ENCODE peak calls at places on chromosomes 12 and 14, in eight cellular contexts. L is body of pancreas, P is gastrocnemius medialis, N is OCI-LY7, Y is RWPE2, E is psoas muscle, C is fibroblast of lung, W is heart right ventricle. K is an unnamed sample. For H3K36me3 and H3K9me3, the result is how much of the 10 kb centered on the place peaks cover.

GRCh38 chr12:93766802-93767523 is 89.8 kb downstream of the CRADD start:
- DNase-seq in Y (no peak), E (no peak), L (peak), C (peak), P (peak), N (no peak), W (peak), K (peak)

GRCh38 chr14:61934385-61934784 is 172.2 kb downstream of the SNAPC1 start:
- DNase-seq in L (no peak), Y (no peak), P (no peak), C (peak), N (no peak), E (no peak), W (no peak), K (no peak)

GRCh38 chr12:110075880-110076279 is 27.6 kb upstream of the C12orf76 start:
- DNase-seq in L (no peak), P (no peak), W (no peak), C (no peak), N (no peak), Y (no peak), E (no peak), K (no peak)

GRCh38 chr14:101199028-101199770 is 295.7 kb upstream of the RTL1 start:
- DNase-seq in E (peak), W (no peak), L (no peak), Y (peak), C (no peak), N (no peak), P (no peak), K (no peak)

GRCh38 chr12:19641235-19642080 is 202.2 kb downstream of the AEBP2 start:
- DNase-seq in P (no peak), C (peak), Y (no peak), N (no peak), E (no peak), L (peak), W (no peak), K (no peak)

GRCh38 chr14:49586673-49587460 is 687 bp upstream of the RPS29 start:
- DNase-seq in N (peak), C (peak), P (no peak), L (no peak), Y (no peak), W (no peak), E (no peak), K (peak)

GRCh38 chr12:131028587-131029338 is 75.1 kb downstream of the ADGRD1 start:
- DNase-seq in Y (no peak), C (no peak), N (no peak), E (no peak), W (no peak), L (no peak), P (peak), K (no peak)

GRCh38 chr14:64636208-64636979 is 67.8 kb upstream of the PLEKHG3 start:
- DNase-seq in W (peak), C (peak), Y (peak), N (peak), L (peak), E (peak), P (peak), K (peak)

GRCh38 chr12:64145226-64145625 is 76.9 kb downstream of the KICS2 start:
- DNase-seq in Y (no peak), E (no peak), N (no peak), C (no peak), P (no peak), L (no peak), W (no peak), K (no peak)

GRCh38 chr14:94801225-94801624 is 31.3 kb upstream of the GSC start:
- DNase-seq in L (no peak), C (no peak), E (no peak), Y (peak), P (no peak), N (no peak), W (no peak), K (no peak)

GRCh38 chr14:101219896-101220703 is 316.6 kb upstream of the RTL1 start:
- DNase-seq in W (no peak), Y (no peak), C (no peak), N (no peak), P (no peak), L (no peak), E (peak), K (no peak)

GRCh38 chr12:111664961-111665865 is 20.5 kb downstream of the BRAP start:
- DNase-seq in N (no peak), E (no peak), W (no peak), C (no peak), P (no peak), Y (no peak), L (no peak), K (no peak)

GRCh38 chr14:50972734-50973133 is 28.5 kb upstream of the PYGL start:
- DNase-seq in C (no peak), W (no peak), P (no peak), Y (no peak), E (no peak), L (no peak), N (no peak), K (no peak)

GRCh38 chr12:54948171-54948570 is 36.4 kb downstream of the TESPA1 start:
- DNase-seq in L (no peak), P (no peak), W (no peak), E (no peak), C (no peak), Y (no peak), N (no peak), K (no peak)

GRCh38 chr12:2753536-2753935 is 41.2 kb upstream of the FKBP4 start:
- DNase-seq in N (no peak), P (no peak), Y (no peak), W (no peak), C (no peak), L (no peak), E (no peak), K (no peak)

GRCh38 chr14:95359974-95360826 is 40.5 kb upstream of the CLMN start:
- DNase-seq in C (peak), Y (no peak), P (no peak), L (peak), N (no peak), E (no peak), W (no peak), K (no peak)

GRCh38 chr14:93042968-93043940 is 72.5 kb downstream of the ITPK1 start:
- DNase-seq in C (peak), Y (peak), N (no peak), W (peak), L (peak), E (no peak), P (peak), K (no peak)

GRCh38 chr14:59275668-59276067 is 87.2 kb downstream of the DAAM1 start:
- DNase-seq in E (no peak), N (no peak), C (peak), L (no peak), Y (no peak), W (no peak), P (no peak), K (no peak)

GRCh38 chr12:130672122-130672825 is 43.8 kb downstream of the RIMBP2 start:
- DNase-seq in N (no peak), L (no peak), E (no peak), Y (no peak), P (no peak), W (no peak), C (no peak), K (no peak)

GRCh38 chr12:113684053-113684907 is 212.6 kb upstream of the LHX5 start:
- DNase-seq in W (no peak), N (no peak), P (no peak), E (no peak), C (peak), L (no peak), Y (no peak), K (no peak)

GRCh38 chr12:122422769-122423257 is 344 bp upstream of the CLIP1 start:
- DNase-seq in E (peak), L (peak), C (peak), P (no peak), Y (no peak), W (peak), N (peak), K (no peak)

GRCh38 chr12:25482637-25483036 is 70.4 kb downstream of the LMNTD1 start:
- DNase-seq in W (no peak), N (no peak), E (no peak), C (no peak), L (no peak), P (no peak), Y (no peak), K (no peak)

GRCh38 chr14:95858893-95859292 is 17.7 kb upstream of the TUNAR start:
- DNase-seq in W (no peak), P (no peak), N (no peak), L (no peak), C (no peak), Y (no peak), E (no peak), K (no peak)

GRCh38 chr12:112524676-112525425 is 106.1 kb downstream of the PTPN11 start:
- DNase-seq in P (no peak), N (no peak), W (no peak), C (peak), L (no peak), E (no peak), Y (no peak), K (no peak)

GRCh38 chr14:28755198-28755794 is 11.3 kb upstream of the FOXG1 start:
- DNase-seq in L (no peak), Y (no peak), P (no peak), E (no peak), N (no peak), W (no peak), C (no peak), K (no peak)

GRCh38 chr14:72921396-72921795 is 4.9 kb upstream of the DCAF4 start:
- DNase-seq in P (no peak), N (no peak), C (peak), L (no peak), Y (no peak), W (no peak), E (no peak), K (no peak)

DNA sequence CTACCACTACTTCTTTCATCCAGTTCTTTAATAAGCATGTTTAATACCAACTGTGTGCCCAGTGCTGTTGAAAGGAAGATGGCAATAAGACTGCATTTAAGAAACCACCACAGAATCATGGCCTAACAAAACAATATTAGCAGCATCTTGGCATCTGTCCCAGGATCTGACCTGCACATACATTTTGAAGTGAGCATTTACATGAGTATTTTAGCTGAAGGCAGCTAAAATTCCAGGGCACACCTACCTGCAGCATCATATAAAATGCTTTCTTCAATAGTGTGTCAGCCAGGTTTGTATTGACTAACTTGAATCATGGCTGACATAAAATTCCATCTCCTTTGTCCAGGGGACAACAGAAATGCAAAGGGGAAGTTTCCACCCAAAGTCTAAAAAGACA is 65.0 kb upstream of the ARHGAP5 start:
- DNase-seq in E (no peak), N (no peak), C (no peak), P (no peak), W (no peak), Y (no peak), L (no peak), K (no peak)
- H3K36me3 ChIP-seq in E (under half), N (under half), C (under half), P (under half), W (under half), Y (under half), L (under half), K (under half)

GRCh38 chr14:100159107-100159864 is at the start of gene DEGS2:
- DNase-seq in Y (no peak), N (peak), P (no peak), E (no peak), C (no peak), W (no peak), L (peak), K (peak)
- H3K27ac ChIP-seq in Y (no peak), N (peak), P (no peak), E (no peak), C (no peak), W (no peak), L (no peak), K (no peak)

GRCh38 chr12:46050805-46051204 is 60.4 kb upstream of the SCAF11 start:
- DNase-seq in W (no peak), L (no peak), P (no peak), C (no peak), Y (no peak), N (no peak), E (no peak), K (no peak)
- H3K9me3 ChIP-seq in W (under half), L (under half), P (under half), C (under half), Y (under half), N (under half), E (under half), K (under half)

DNA sequence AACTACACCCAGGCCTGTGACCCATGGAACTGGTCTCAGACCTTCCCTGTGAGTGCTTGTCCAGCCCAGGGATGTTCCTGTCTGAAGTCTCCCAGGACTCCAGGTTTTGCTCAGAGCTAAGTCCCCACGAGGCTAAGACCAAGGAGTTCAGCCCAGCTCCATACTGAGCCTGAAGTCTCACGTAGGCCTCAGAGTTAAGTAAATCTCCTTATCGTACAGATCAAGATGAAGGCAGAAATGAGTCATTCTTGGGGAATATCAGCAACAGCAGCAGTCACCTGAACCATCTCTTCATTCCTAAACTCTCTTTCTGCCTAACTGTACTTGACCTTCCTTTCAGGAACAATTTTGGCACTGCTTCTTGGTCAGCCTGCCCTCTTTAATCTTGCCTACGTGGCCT is 139.9 kb downstream of the ANO6 start:
- DNase-seq in L (no peak), W (no peak), P (no peak), E (no peak), N (no peak), Y (no peak), C (peak), K (no peak)
- H3K36me3 ChIP-seq in L (under half), W (under half), P (under half), E (under half), N (under half), Y (under half), C (under half), K (under half)

DNA sequence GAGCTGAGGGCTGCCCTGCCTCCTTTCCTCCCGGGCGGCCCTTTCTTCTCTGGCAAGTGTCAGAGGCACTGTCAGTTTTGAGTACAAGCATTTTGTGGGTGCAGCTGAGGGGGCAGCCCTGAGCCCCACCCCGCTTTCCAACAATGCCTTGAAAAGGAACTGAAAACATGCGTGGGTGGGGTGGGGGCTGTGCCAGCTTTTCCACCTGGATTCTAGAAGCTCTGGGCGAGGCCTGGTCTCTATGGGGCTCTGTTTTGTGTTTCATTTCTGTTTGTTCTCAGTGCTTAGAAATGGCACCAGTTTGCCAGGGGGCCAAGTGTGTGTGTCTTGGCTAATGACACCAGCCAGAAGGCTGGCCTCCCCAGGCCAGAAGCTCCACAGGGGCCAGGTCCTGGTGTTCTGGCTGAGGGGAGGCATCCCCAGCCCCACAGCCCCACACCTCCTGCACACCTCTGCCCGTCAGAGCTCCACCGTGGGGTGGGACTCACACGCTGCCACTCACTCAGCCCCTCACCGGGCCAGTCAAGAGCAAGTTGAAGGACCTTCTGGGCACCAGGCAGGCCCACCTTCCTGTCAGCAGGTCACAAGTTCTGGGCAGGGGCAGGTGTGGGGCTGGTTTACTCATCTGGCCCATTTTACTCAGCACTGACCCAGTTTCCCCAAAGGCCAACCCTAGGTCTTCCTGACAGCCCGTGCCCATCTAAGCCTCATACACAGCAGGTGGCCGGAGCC is 155.1 kb downstream of the CALM1 start:
- DNase-seq in P (no peak), C (no peak), N (no peak), W (no peak), E (no peak), Y (no peak), L (no peak), K (no peak)
- H3K27ac ChIP-seq in P (peak), C (no peak), N (no peak), W (no peak), E (no peak), Y (no peak), L (no peak), K (no peak)

DNA sequence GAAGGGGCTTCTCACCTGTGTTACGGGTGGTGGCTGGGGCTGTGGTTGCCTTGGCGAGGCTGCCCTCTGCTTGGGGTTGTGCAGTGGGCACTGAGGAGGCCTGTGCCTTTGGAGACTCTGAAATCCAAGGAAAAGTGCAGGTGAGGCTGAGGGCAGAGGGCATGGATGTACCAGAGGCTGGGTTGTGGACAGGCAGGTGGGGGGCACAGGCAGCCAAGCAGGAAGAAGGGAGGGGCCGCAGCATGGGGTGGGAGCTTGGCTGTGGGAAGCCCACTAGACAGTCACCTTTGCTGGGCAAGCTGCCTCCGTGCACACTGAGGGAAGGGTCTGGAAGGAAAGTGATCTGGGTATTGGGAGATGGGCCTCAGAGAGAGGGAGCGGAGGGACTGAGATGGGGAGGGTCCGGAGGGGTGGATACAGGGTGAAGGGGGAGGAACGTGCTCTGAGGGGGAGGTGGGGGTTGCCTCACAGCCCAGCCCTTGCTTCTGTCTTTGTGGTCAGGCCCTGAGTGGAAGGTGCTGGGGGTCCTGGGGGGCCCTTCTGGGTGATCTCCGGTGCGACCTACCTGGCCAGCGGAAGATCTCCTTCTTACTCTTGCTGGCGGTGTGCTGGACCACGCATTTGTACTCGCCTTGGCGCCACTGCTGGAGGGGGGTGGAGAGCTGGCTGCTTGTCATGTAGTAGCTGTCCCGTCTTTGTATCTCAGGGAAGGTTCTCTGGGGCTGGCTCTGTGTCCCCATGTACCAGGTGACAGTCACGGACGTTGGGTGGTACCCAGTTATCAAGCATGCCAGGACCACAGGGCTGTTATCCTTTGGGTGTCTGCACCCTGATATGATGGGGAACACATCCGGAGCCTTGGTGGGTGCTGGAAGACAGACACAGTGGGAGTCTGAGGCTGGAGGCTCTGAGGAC is 318.7 kb downstream of the TMEM121 start:
- DNase-seq in Y (peak), P (no peak), L (no peak), W (peak), N (peak), C (no peak), E (no peak), K (no peak)
- H3K9me3 ChIP-seq in Y (under half), P (under half), L (under half), W (under half), N (under half), C (under half), E (under half), K (under half)

GRCh38 chr14:30223966-30224365 is 296.3 kb upstream of the PRKD1 start:
- DNase-seq in P (no peak), C (peak), E (no peak), W (no peak), Y (no peak), L (peak), N (no peak), K (no peak)
- H3K36me3 ChIP-seq in P (under half), C (under half), E (under half), W (under half), Y (under half), L (under half), N (under half), K (under half)

DNA sequence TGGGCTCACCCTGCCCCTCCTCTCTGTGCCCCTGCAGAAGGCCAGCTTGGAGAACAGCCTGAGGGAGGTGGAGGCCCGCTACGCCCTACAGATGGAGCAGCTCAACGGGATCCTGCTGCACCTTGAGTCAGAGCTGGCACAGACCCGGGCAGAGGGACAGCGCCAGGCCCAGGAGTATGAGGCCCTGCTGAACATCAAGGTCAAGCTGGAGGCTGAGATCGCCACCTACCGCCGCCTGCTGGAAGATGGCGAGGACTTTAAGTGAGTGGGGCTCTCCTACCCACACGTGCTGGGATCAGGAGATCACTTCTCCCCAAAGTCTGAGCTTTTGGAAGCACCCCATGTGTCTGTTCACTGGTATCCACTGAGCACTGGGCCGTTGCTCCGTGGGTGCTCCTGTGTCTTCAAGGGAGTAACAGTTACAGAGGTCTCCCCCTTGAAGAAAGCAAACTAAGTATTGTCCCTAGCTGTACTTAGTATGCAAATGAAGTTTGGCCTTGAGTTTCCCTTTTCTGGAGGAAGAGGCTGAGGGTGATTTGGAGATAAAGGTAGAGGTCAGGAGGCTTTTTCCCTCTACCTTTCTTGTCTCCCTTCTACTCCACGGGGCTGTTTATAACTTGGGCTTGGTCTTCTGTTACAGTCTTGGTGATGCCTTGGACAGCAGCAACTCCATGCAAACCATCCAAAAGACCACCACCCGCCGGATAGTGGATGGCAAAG is 3.3 kb downstream of the KRT18 start:
- DNase-seq in C (no peak), N (no peak), W (no peak), P (no peak), E (no peak), L (peak), Y (no peak), K (no peak)
- H3K27ac ChIP-seq in C (no peak), N (no peak), W (no peak), P (no peak), E (no peak), L (peak), Y (peak), K (no peak)

GRCh38 chr12:66191547-66192126 is 2.6 kb downstream of the IRAK3 start:
- DNase-seq in W (no peak), E (no peak), N (no peak), C (no peak), L (no peak), P (no peak), Y (no peak), K (no peak)

GRCh38 chr12:66196806-66197205 is 7.8 kb downstream of the IRAK3 start:
- DNase-seq in C (no peak), W (no peak), P (no peak), N (peak), E (no peak), L (no peak), Y (no peak), K (no peak)

GRCh38 chr12:66190519-66191406 is 1.7 kb downstream of the IRAK3 start:
- DNase-seq in Y (no peak), W (no peak), C (peak), N (no peak), L (no peak), P (no peak), E (no peak), K (no peak)

GRCh38 chr12:66195242-66195641 is 6.2 kb downstream of the IRAK3 start:
- DNase-seq in E (no peak), W (no peak), P (no peak), N (no peak), L (no peak), C (no peak), Y (no peak), K (no peak)

GRCh38 chr12:66194122-66194521 is 5.1 kb downstream of the IRAK3 start:
- DNase-seq in W (no peak), E (no peak), N (no peak), P (no peak), L (no peak), Y (no peak), C (no peak), K (no peak)
- H3K9me3 ChIP-seq in W (under half), E (under half), N (under half), P (under half), L (under half), Y (under half), C (under half), K (under half)